ENCODE peak calls at places on chromosome 20, in nine cellular contexts. I is MM.1S, D is testis, N is endodermal cell, E is fibroblast of lung, Y is GM23248, B is body of pancreas, Q is SK-N-SH, V is transverse colon. W is an unnamed sample. For H3K36me3 and H3K4me1, the result is how much of the 10 kb centered on the place peaks cover.

GRCh38 chr20:45341579-45341938 is 6.7 kb downstream of the SDC4 start:
- DNase-seq in I (no peak), D (no peak), N (peak), E (no peak), Y (no peak), B (peak), Q (no peak), V (no peak), W (peak)

GRCh38 chr20:56249244-56249955 is 868 bp downstream of the MC3R start:
- DNase-seq in I (peak), D (peak), N (peak), E (no peak), Y (peak), B (peak), Q (peak), V (peak), W (peak)

GRCh38 chr20:46810442-46811327 is 84.0 kb upstream of the EYA2 start:
- DNase-seq in I (no peak), D (no peak), N (peak), E (no peak), Y (no peak), B (no peak), Q (no peak), V (no peak), W (no peak)

GRCh38 chr20:58565461-58566175 is 50.4 kb upstream of the APCDD1L start:
- DNase-seq in I (no peak), D (no peak), N (no peak), E (no peak), Y (no peak), B (no peak), Q (no peak), V (no peak), W (no peak)

GRCh38 chr20:1816384-1817381 is 78.5 kb upstream of the SIRPA start:
- DNase-seq in I (no peak), D (peak), N (peak), E (no peak), Y (peak), B (no peak), Q (no peak), V (no peak), W (no peak)

GRCh38 chr20:59138114-59138602 is 25.5 kb upstream of the ZNF831 start:
- DNase-seq in I (no peak), D (no peak), N (no peak), E (no peak), Y (no peak), B (no peak), Q (no peak), V (no peak), W (no peak)

GRCh38 chr20:20130399-20130798 is 78.1 kb downstream of the CFAP61 start:
- DNase-seq in I (peak), D (no peak), N (peak), E (peak), Y (peak), B (no peak), Q (no peak), V (no peak), W (no peak)

GRCh38 chr20:50187403-50188051 is 3.1 kb upstream of the CEBPB start:
- DNase-seq in I (no peak), D (no peak), N (peak), E (peak), Y (peak), B (no peak), Q (no peak), V (peak), W (no peak)

GRCh38 chr20:51542894-51543788 is 622 bp upstream of the NFATC2 start:
- DNase-seq in I (no peak), D (peak), N (no peak), E (no peak), Y (no peak), B (peak), Q (no peak), V (peak), W (peak)

GRCh38 chr20:45469336-45470261 is at the start of gene WFDC2:
- DNase-seq in I (no peak), D (no peak), N (peak), E (no peak), Y (no peak), B (peak), Q (no peak), V (peak), W (peak)

GRCh38 chr20:62356948-62357667 is 10.0 kb downstream of the LAMA5 start:
- DNase-seq in I (no peak), D (no peak), N (peak), E (peak), Y (peak), B (peak), Q (peak), V (no peak), W (no peak)

GRCh38 chr20:62355527-62356142 is 11.5 kb downstream of the LAMA5 start:
- DNase-seq in I (no peak), D (peak), N (peak), E (no peak), Y (peak), B (peak), Q (no peak), V (no peak), W (peak)

GRCh38 chr20:62357681-62358080 is 9.4 kb downstream of the LAMA5 start:
- DNase-seq in I (no peak), D (no peak), N (peak), E (no peak), Y (no peak), B (no peak), Q (no peak), V (no peak), W (no peak)

GRCh38 chr20:62354811-62355341 is 12.2 kb downstream of the LAMA5 start:
- DNase-seq in I (no peak), D (no peak), N (peak), E (no peak), Y (no peak), B (no peak), Q (no peak), V (no peak), W (no peak)

GRCh38 chr20:62356143-62356947 is 10.8 kb downstream of the LAMA5 start:
- DNase-seq in I (no peak), D (no peak), N (peak), E (peak), Y (no peak), B (no peak), Q (peak), V (no peak), W (no peak)
- H3K27ac ChIP-seq in I (no peak), D (peak), N (peak), E (peak), Y (no peak), B (peak), Q (peak), V (peak), W (peak)

GRCh38 chr20:62141043-62141396 is 2.2 kb downstream of the PSMA7 start:
- DNase-seq in I (no peak), D (no peak), N (no peak), E (no peak), Y (no peak), B (no peak), Q (no peak), V (no peak), W (no peak)

GRCh38 chr20:62143976-62144825 is 632 bp downstream of the SS18L1 start:
- DNase-seq in I (peak), D (peak), N (peak), E (peak), Y (peak), B (peak), Q (peak), V (peak), W (peak)

GRCh38 chr20:62143118-62143975 is at the start of the genes PSMA7 and SS18L1:
- DNase-seq in I (peak), D (peak), N (peak), E (peak), Y (peak), B (peak), Q (peak), V (peak), W (peak)

GRCh38 chr20:62141397-62142251 is 1.6 kb downstream of the PSMA7 start:
- DNase-seq in I (peak), D (no peak), N (peak), E (peak), Y (peak), B (peak), Q (peak), V (no peak), W (no peak)

DNA sequence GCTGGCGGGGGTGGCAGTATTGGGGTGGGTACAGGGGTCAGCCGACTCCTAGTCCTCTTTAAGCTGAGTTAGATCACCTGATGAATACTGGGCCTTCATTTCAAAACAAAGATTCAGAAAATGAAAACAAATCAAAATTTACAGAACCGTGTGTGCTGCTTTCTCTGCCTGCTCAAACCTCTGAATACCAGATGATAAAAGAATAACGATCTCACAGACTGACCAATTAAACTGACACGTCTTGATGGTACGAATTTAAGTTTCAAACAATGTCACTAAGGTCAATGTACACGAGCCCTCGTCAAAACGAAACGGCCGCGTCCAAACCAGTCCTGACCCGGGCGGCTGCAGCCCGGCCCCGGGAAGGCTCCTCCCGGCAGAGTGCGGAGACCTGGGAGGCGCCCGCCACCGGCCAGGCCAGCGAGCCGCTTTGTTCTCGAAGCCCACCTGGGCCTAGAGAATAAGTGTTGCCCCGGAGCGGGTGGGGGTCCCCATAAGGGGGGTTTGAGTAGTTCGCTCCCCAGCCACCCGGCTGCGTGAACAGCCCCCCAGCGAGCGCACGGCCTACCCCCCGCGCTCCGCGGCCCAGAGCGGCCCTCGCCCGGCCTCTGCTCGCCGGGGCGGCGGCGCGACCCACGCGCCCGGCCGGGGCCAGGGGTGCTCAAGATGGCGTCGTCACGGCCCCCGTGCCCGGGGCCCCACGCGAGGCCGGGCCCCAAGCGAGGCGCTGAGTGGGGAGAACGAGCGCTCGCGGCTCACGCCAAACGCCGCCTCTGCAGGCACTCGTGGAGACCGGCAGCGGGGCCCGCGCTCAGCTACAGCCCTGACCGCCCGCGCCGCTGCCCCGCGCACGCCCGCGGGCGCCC is 709 bp downstream of the PSMA7 start:
- DNase-seq in I (peak), D (no peak), N (peak), E (no peak), Y (peak), B (peak), Q (peak), V (peak), W (no peak)
- H3K36me3 ChIP-seq in I (under half), D (under half), N (half or more), E (under half), Y (under half), B (under half), Q (under half), V (under half), W (under half)

GRCh38 chr20:37990571-37991151 is 42.6 kb downstream of the TTI1 start:
- DNase-seq in I (peak), D (peak), N (no peak), E (peak), Y (peak), B (peak), Q (peak), V (peak), W (no peak)
- H3K4me1 ChIP-seq in I (under half), D (under half), N (under half), E (under half), Y (under half), B (under half), Q (under half), V (half or more), W (half or more)

GRCh38 chr20:13546497-13547131 is 92.1 kb downstream of the TASP1 start:
- DNase-seq in I (peak), D (peak), N (peak), E (peak), Y (peak), B (peak), Q (peak), V (peak), W (peak)
- H3K27ac ChIP-seq in I (no peak), D (no peak), N (no peak), E (no peak), Y (no peak), B (no peak), Q (no peak), V (no peak), W (no peak)

DNA sequence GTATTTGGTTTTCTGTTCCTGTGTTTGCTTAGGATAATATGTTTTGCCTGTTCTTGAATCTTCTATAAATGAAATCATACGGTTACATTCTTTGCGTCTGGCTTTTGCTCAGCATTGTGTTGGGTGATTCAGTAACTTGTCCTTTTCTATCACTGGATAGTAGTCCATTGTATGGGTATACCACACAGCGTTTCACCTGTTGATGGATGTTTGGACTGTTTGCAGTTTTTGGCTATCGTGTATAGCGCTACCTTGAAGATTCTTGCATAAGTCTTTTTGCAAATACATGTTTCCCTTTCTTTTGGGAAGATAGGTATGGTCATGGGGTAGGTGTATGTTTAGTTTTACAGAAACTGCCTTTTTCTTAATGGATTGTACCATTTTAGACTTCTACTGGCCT is 9.5 kb downstream of the MYBL2 start:
- DNase-seq in I (no peak), D (no peak), N (no peak), E (no peak), Y (no peak), B (no peak), Q (no peak), V (no peak), W (no peak)
- H3K36me3 ChIP-seq in I (under half), D (under half), N (under half), E (under half), Y (under half), B (under half), Q (under half), V (under half), W (under half)

GRCh38 chr20:32571566-32571965 is 13.6 kb downstream of the NOL4L start:
- DNase-seq in I (no peak), D (no peak), N (peak), E (no peak), Y (no peak), B (no peak), Q (no peak), V (no peak), W (no peak)

GRCh38 chr20:32575227-32575581 is 9.9 kb downstream of the NOL4L start:
- DNase-seq in I (no peak), D (no peak), N (no peak), E (no peak), Y (peak), B (no peak), Q (no peak), V (no peak), W (no peak)

GRCh38 chr20:32574296-32575226 is 10.6 kb downstream of the NOL4L start:
- DNase-seq in I (no peak), D (peak), N (peak), E (peak), Y (peak), B (no peak), Q (no peak), V (no peak), W (no peak)

GRCh38 chr20:32572271-32572968 is 12.7 kb downstream of the NOL4L start:
- DNase-seq in I (no peak), D (no peak), N (peak), E (no peak), Y (no peak), B (no peak), Q (no peak), V (no peak), W (no peak)

DNA sequence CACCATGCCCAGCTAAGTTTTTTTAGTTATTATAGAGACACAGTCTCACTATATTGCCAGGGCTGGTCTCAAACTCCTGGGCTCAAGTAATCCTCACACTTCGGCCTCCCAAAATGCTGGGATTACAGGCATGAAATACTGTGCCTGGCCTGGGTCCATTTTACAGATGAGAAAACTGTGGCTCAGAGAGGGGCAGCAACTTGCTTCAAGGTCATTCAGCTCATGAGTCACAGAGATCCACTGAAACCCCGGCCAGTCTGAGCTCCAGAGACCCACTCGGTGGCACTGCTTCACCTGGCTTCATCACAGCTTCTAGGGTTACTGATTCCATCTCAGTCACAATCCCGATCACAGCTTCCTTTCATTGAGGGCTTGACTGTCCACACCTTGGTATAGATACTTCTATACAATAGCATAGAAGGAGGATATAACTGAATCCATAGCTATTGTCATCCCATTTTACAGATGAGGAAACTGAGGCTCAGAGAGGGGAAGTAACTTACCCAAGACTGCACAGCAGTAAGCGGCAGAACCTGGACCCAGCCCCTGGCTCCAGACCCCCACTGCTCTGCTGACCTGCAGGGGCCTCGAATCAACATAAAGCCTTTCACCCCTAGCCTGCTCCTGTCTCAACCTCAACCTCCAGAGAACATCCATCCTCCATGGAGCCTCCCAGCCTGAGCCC is 11.8 kb downstream of the NOL4L start:
- DNase-seq in I (no peak), D (no peak), N (no peak), E (no peak), Y (no peak), B (no peak), Q (no peak), V (no peak), W (no peak)
- H3K4me1 ChIP-seq in I (under half), D (under half), N (under half), E (under half), Y (under half), B (under half), Q (under half), V (under half), W (under half)